ENCODE peak calls at places on chromosome 2, in four cellular contexts. K is kidney epithelial cell, S is astrocyte of the spinal cord, B is neuronal stem cell. V is an unnamed sample.
A peak's percentile ranks its signal among the peaks of the same experiment; 100 is the strongest.

GRCh38 chr2:239630618-239631286 is 229.9 kb upstream of the HDAC4 start:
- DNase-seq in K (no peak), B (no peak), S (peak; percentile 43), V (peak; percentile 69)

GRCh38 chr2:37655442-37655841 is 16.0 kb downstream of the CDC42EP3 start:
- DNase-seq in S (no peak), K (no peak), B (no peak), V (no peak)

GRCh38 chr2:185610301-185610700 is 128.3 kb upstream of the FSIP2 start:
- DNase-seq in K (no peak), S (no peak), B (no peak), V (no peak)

GRCh38 chr2:232485757-232486557 is 1.7 kb downstream of the ECEL1 start:
- DNase-seq in S (no peak), B (no peak), K (no peak), V (no peak)

GRCh38 chr2:223944166-223944703 is 900 bp downstream of the WDFY1 start:
- DNase-seq in K (no peak), B (peak; percentile 42), S (peak; percentile 35), V (no peak)

GRCh38 chr2:241859436-241860183 is 916 bp upstream of the PDCD1 start:
- DNase-seq in S (no peak), B (no peak), K (no peak), V (no peak)

GRCh38 chr2:101173707-101174295 is 22.6 kb upstream of the TBC1D8 start:
- DNase-seq in B (no peak), S (no peak), K (no peak), V (no peak)

GRCh38 chr2:86301010-86301409 is 36.4 kb downstream of the REEP1 start:
- DNase-seq in B (no peak), S (no peak), K (no peak), V (no peak)

GRCh38 chr2:69208023-69208595 is 178.9 kb downstream of the GFPT1 start:
- DNase-seq in K (no peak), S (no peak), B (no peak), V (no peak)

GRCh38 chr2:77666251-77666980 is 144.2 kb upstream of the LRRTM4 start:
- DNase-seq in S (no peak), K (no peak), B (no peak), V (no peak)

GRCh38 chr2:120984046-120984445 is 248.4 kb downstream of the GLI2 start:
- DNase-seq in K (no peak), B (no peak), S (no peak), V (no peak)

GRCh38 chr2:36539631-36540030 is 58.3 kb downstream of the FEZ2 start:
- DNase-seq in S (no peak), B (no peak), K (no peak), V (peak; percentile 24)
- H3K4me3 ChIP-seq in S (no peak overlapping the region), B (no peak overlapping the region), K (no peak overlapping the region), V (no peak overlapping the region)

GRCh38 chr2:108988076-108988795 is 784 bp downstream of the EDAR start:
- DNase-seq in B (no peak), K (no peak), S (no peak), V (no peak)
- H3K4me3 ChIP-seq in B (no peak overlapping the region), K (peak overlapping the region; percentile 0), S (no peak overlapping the region), V (no peak overlapping the region)

DNA sequence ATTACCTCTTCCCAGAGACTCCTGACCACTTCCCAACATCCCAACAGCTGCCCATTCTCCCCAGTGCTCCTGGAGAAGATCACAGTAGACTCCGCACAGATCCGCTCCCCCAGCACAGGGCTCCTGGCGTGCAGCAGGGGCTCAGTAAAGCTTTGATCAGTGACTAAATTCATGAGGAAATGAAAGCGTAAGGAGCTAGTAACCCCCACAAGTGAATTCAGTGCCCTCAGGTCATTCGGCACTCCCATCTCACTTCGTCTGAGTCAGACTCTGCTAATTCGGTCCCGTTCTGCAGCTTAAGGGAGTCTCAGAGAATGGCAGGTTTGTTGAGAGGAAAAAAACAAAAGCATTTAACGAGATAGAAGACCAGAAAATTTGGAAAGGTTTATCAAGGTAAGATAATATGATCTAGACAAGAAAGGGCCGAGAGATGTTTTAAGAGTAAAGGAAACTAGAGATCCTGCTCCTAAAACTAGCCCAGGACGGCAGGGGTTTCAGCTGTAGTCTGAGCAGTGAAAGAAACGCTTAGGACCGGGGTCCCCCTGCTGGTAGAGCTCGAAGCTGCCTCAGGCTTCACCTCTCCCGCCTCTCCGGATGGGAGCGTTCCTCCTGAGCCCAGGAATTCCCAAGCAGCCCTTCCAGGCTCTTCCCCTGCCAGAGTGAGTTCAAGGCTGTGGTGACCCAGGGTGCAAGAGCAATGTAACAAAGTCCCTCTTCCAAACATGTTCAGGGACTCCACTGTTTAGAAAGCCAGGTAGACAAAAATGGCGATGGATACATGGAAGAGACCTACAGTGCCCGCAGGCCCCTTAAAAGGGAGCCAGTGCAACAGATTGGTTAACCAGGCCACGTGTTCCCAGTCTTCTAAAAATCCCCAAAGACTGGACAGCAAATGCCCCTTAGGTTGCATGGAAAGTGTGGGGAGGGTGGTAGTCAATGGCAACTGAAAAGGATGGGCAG is 127.3 kb downstream of the DNER start:
- DNase-seq in B (peak; percentile 78), K (peak; percentile 32), S (peak; percentile 87), V (no peak)
- H3K4me3 ChIP-seq in B (no peak overlapping the region), K (no peak overlapping the region), S (peak overlapping the region; percentile 18), V (no peak overlapping the region)

DNA sequence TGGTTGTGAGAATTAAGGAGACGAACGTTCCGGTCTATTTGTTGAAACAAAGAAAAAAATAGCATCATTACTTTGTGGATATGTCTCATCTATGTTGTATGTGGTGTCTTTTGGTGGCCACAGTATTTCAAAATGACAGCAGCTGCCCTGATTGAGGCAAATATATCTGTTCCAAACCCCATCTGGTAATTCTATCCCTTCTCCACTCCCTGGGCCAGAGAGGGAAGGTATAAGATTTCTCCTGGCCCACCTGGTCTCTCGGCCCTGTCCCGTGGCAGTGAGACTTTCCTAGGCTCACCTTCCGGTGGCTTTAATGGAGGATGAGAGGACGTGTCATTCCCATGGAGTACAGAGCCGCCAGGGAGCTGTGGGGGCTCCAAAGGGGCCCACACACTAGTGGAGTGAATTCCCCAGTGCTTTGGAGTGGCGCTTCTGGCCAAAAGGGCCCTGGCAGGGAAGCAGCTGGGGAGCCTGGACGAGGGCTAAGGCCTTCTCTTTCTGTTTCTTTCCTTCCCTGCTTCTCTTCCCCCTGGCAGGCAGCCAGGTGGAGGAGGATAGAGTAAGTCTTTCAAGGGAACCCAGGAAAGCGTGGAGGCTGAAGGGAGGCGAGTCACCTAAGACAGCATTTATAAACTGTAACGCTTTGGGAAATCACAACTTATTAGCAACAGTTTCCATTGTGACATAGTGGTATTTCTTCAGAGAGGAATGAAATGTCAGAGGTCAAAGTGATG is 5.6 kb downstream of the FOSL2 start:
- DNase-seq in B (no peak), K (no peak), S (peak; percentile 61), V (no peak)
- H3K4me3 ChIP-seq in B (no peak overlapping the region), K (peak overlapping the region; percentile 96), S (no peak overlapping the region), V (peak overlapping the region; percentile 91)

GRCh38 chr2:205094031-205094430 is 548.8 kb downstream of the PARD3B start:
- DNase-seq in K (no peak), S (no peak), B (no peak), V (no peak)
- H3K4me3 ChIP-seq in K (no peak overlapping the region), S (no peak overlapping the region), B (no peak overlapping the region), V (no peak overlapping the region)

GRCh38 chr2:207144191-207144795 is 21.5 kb downstream of the KLF7 start:
- DNase-seq in B (no peak), S (no peak), K (no peak), V (no peak)

GRCh38 chr2:207141381-207141780 is 24.4 kb downstream of the KLF7 start:
- DNase-seq in K (no peak), S (no peak), B (no peak), V (no peak)

GRCh38 chr2:207143131-207143473 is 22.6 kb downstream of the KLF7 start:
- DNase-seq in B (no peak), K (no peak), S (no peak), V (no peak)

GRCh38 chr2:207142461-207142860 is 23.3 kb downstream of the KLF7 start:
- DNase-seq in B (no peak), K (no peak), S (no peak), V (no peak)

GRCh38 chr2:207143474-207144190 is 22.1 kb downstream of the KLF7 start:
- DNase-seq in S (peak; percentile 80), B (no peak), K (no peak), V (no peak)
- H3K4me3 ChIP-seq in S (peak overlapping the region; percentile 0), B (no peak overlapping the region), K (no peak overlapping the region), V (no peak overlapping the region)

GRCh38 chr2:41899189-41899588 is 148.6 kb upstream of the PKDCC start:
- DNase-seq in S (peak; percentile 43), B (no peak), K (no peak), V (no peak)
- H3K4me3 ChIP-seq in S (no peak overlapping the region), B (no peak overlapping the region), K (no peak overlapping the region), V (no peak overlapping the region)